ENCODE peak calls at places on chromosome 18, in eight cellular contexts. One of them, this sample, is unnamed.

GRCh38 chr18:76445275-76445674 is 49.8 kb downstream of the ZNF516 start:
- DNase-seq in HepG2: no peak
- DNase-seq in A549: peak; percentile 9
- DNase-seq in fibroblast of lung: peak; percentile 93
- DNase-seq in heart left ventricle: no peak
- DNase-seq in breast epithelium: no peak
- DNase-seq in stomach: no peak
- DNase-seq in K562: no peak
- DNase-seq in this sample: no peak

GRCh38 chr18:13318644-13319501 is 100.3 kb downstream of the LDLRAD4 start:
- DNase-seq in K562: no peak
- DNase-seq in fibroblast of lung: peak; percentile 8
- DNase-seq in stomach: no peak
- DNase-seq in A549: no peak
- DNase-seq in HepG2: no peak
- DNase-seq in breast epithelium: no peak
- DNase-seq in heart left ventricle: no peak
- DNase-seq in this sample: no peak

GRCh38 chr18:68564961-68565360 is 149.9 kb downstream of the TMX3 start:
- DNase-seq in breast epithelium: no peak
- DNase-seq in fibroblast of lung: peak; percentile 84
- DNase-seq in stomach: no peak
- DNase-seq in HepG2: no peak
- DNase-seq in A549: no peak
- DNase-seq in K562: no peak
- DNase-seq in heart left ventricle: no peak
- DNase-seq in this sample: no peak

GRCh38 chr18:59690216-59691045 is 6.8 kb downstream of the CCBE1 start:
- DNase-seq in fibroblast of lung: peak; percentile 23
- DNase-seq in A549: no peak
- DNase-seq in HepG2: no peak
- DNase-seq in heart left ventricle: no peak
- DNase-seq in breast epithelium: no peak
- DNase-seq in stomach: no peak
- DNase-seq in K562: no peak
- DNase-seq in this sample: no peak

GRCh38 chr18:49544362-49544761 is 17.5 kb upstream of the LIPG start:
- DNase-seq in HepG2: no peak
- DNase-seq in K562: no peak
- DNase-seq in A549: no peak
- DNase-seq in breast epithelium: no peak
- DNase-seq in stomach: no peak
- DNase-seq in heart left ventricle: no peak
- DNase-seq in fibroblast of lung: peak; percentile 53
- DNase-seq in this sample: no peak

GRCh38 chr18:72544092-72544886 is at the start of gene CBLN2:
- DNase-seq in A549: peak; percentile 49
- DNase-seq in heart left ventricle: peak; percentile 22
- DNase-seq in fibroblast of lung: peak; percentile 63
- DNase-seq in breast epithelium: no peak
- DNase-seq in stomach: no peak
- DNase-seq in K562: peak; percentile 21
- DNase-seq in HepG2: peak; percentile 23
- DNase-seq in this sample: peak; percentile 55

GRCh38 chr18:22309191-22309590 is 108.5 kb downstream of the CTAGE1 start:
- DNase-seq in stomach: no peak
- DNase-seq in heart left ventricle: no peak
- DNase-seq in HepG2: no peak
- DNase-seq in breast epithelium: no peak
- DNase-seq in fibroblast of lung: peak; percentile 88
- DNase-seq in A549: no peak
- DNase-seq in K562: no peak
- DNase-seq in this sample: no peak

GRCh38 chr18:21901423-21901822 is 160.8 kb downstream of the MIB1 start:
- DNase-seq in fibroblast of lung: no peak
- DNase-seq in heart left ventricle: no peak
- DNase-seq in A549: no peak
- DNase-seq in HepG2: no peak
- DNase-seq in K562: no peak
- DNase-seq in breast epithelium: no peak
- DNase-seq in stomach: no peak
- DNase-seq in this sample: no peak

GRCh38 chr18:5884375-5884774 is 10.9 kb downstream of the TMEM200C start:
- DNase-seq in breast epithelium: no peak
- DNase-seq in A549: no peak
- DNase-seq in stomach: no peak
- DNase-seq in K562: no peak
- DNase-seq in HepG2: no peak
- DNase-seq in fibroblast of lung: no peak
- DNase-seq in heart left ventricle: no peak
- DNase-seq in this sample: no peak

GRCh38 chr18:11672846-11673454 is 16.1 kb upstream of the GNAL start:
- DNase-seq in HepG2: no peak
- DNase-seq in K562: no peak
- DNase-seq in heart left ventricle: no peak
- DNase-seq in breast epithelium: no peak
- DNase-seq in A549: no peak
- DNase-seq in stomach: no peak
- DNase-seq in fibroblast of lung: no peak
- DNase-seq in this sample: no peak

GRCh38 chr18:77062518-77063003 is 70.0 kb downstream of the MBP start:
- DNase-seq in fibroblast of lung: peak; percentile 96
- DNase-seq in stomach: peak; percentile 55
- DNase-seq in HepG2: no peak
- DNase-seq in breast epithelium: no peak
- DNase-seq in A549: no peak
- DNase-seq in K562: no peak
- DNase-seq in heart left ventricle: no peak
- DNase-seq in this sample: no peak

GRCh38 chr18:74273394-74273793 is 18.4 kb downstream of the CYB5A start:
- DNase-seq in K562: no peak
- DNase-seq in A549: no peak
- DNase-seq in HepG2: no peak
- DNase-seq in breast epithelium: no peak
- DNase-seq in fibroblast of lung: no peak
- DNase-seq in heart left ventricle: no peak
- DNase-seq in stomach: no peak
- DNase-seq in this sample: no peak

GRCh38 chr18:41532344-41533086 is 422.5 kb upstream of the PIK3C3 start:
- DNase-seq in A549: no peak
- DNase-seq in fibroblast of lung: no peak
- DNase-seq in HepG2: no peak
- DNase-seq in stomach: no peak
- DNase-seq in heart left ventricle: no peak
- DNase-seq in K562: no peak
- DNase-seq in breast epithelium: no peak
- DNase-seq in this sample: no peak

GRCh38 chr18:70154591-70155194 is 50.8 kb downstream of the RTTN start:
- DNase-seq in HepG2: no peak
- DNase-seq in K562: no peak
- DNase-seq in heart left ventricle: no peak
- DNase-seq in breast epithelium: no peak
- DNase-seq in A549: no peak
- DNase-seq in fibroblast of lung: peak; percentile 98
- DNase-seq in stomach: no peak
- DNase-seq in this sample: no peak

GRCh38 chr18:3771121-3771971 is 321.4 kb downstream of the TGIF1 start:
- DNase-seq in heart left ventricle: peak; percentile 84
- DNase-seq in HepG2: peak; percentile 48
- DNase-seq in K562: peak; percentile 92
- DNase-seq in fibroblast of lung: peak; percentile 89
- DNase-seq in A549: peak; percentile 73
- DNase-seq in stomach: peak; percentile 90
- DNase-seq in breast epithelium: peak; percentile 82
- DNase-seq in this sample: peak; percentile 69
- H3K27ac ChIP-seq in heart left ventricle: peak overlapping the region; percentile 59
- H3K27ac ChIP-seq in HepG2: no peak overlapping the region
- H3K27ac ChIP-seq in K562: no peak overlapping the region
- H3K27ac ChIP-seq in fibroblast of lung: peak overlapping the region; percentile 79
- H3K27ac ChIP-seq in A549: peak overlapping the region; percentile 96
- H3K27ac ChIP-seq in stomach: peak overlapping the region; percentile 74
- H3K27ac ChIP-seq in breast epithelium: peak overlapping the region; percentile 56
- H3K27ac ChIP-seq in this sample: peak overlapping the region; percentile 65

DNA sequence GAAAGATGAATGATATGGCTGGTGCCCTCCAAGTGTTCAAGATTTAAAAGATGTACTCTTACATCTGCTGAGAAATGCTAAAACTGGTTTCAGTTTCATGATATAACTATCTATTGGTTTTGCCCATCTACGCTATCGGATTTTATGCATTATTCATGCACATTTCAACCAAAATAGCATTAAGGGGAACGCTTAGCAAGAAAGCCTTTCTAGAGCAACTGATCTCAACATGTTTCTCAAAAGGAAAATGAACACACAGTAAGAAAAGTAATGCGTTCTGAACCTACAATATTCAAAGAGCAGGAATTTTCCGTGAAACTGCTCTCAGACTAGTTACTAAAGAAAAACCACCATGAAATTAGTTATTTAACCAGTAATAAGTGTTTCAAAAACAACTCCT is 94.0 kb downstream of the CABYR start:
- DNase-seq in breast epithelium: no peak
- DNase-seq in fibroblast of lung: no peak
- DNase-seq in heart left ventricle: no peak
- DNase-seq in K562: no peak
- DNase-seq in A549: no peak
- DNase-seq in stomach: no peak
- DNase-seq in HepG2: no peak
- DNase-seq in this sample: no peak
- H3K27ac ChIP-seq in breast epithelium: peak overlapping the region; percentile 2
- H3K27ac ChIP-seq in fibroblast of lung: no peak overlapping the region
- H3K27ac ChIP-seq in heart left ventricle: peak overlapping the region; percentile 64
- H3K27ac ChIP-seq in K562: no peak overlapping the region
- H3K27ac ChIP-seq in A549: no peak overlapping the region
- H3K27ac ChIP-seq in stomach: peak overlapping the region; percentile 54
- H3K27ac ChIP-seq in HepG2: no peak overlapping the region
- H3K27ac ChIP-seq in this sample: no peak overlapping the region

DNA sequence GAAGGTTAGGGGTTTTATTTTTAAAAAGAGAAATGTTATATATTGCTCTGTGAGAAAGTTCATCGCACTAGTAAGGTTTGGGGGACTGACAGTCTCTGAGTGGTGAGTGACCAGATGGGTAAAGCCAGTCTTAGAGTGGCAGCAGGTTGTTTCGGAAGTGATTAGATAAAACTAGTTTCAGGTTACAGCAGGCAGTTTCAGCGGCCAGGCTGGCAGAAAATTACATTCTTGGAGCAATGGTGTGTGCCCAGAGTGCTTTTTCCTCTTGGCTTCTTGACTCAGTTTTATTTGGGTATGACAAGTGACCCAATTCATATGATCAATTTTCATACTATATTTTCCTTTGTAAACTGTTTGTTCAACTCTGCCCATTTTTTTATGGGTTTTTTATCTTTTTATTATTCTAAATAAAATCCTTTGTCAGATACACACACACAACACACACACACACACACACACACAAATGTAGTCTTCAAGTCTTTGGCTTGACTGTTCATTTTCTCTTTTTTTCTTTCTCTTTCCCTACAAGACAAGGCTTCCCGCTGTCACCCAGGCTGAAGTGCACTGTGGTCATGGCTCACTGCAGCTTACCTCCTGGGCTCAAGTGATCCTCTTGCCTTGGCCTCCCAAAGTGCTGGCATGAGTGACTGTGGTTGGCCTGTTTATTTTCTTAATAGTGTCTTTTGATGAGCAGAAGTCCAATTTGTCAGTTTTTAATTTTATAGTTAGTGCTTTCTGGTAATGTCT is 30.9 kb downstream of the RALBP1 start:
- DNase-seq in HepG2: no peak
- DNase-seq in stomach: peak; percentile 56
- DNase-seq in A549: no peak
- DNase-seq in K562: no peak
- DNase-seq in heart left ventricle: peak; percentile 36
- DNase-seq in fibroblast of lung: peak; percentile 53
- DNase-seq in breast epithelium: no peak
- DNase-seq in this sample: no peak
- H3K27ac ChIP-seq in HepG2: no peak overlapping the region
- H3K27ac ChIP-seq in stomach: no peak overlapping the region
- H3K27ac ChIP-seq in A549: no peak overlapping the region
- H3K27ac ChIP-seq in K562: no peak overlapping the region
- H3K27ac ChIP-seq in heart left ventricle: no peak overlapping the region
- H3K27ac ChIP-seq in fibroblast of lung: no peak overlapping the region
- H3K27ac ChIP-seq in breast epithelium: no peak overlapping the region
- H3K27ac ChIP-seq in this sample: no peak overlapping the region

GRCh38 chr18:48036191-48036590 is 105.7 kb upstream of the SMAD2 start:
- DNase-seq in stomach: peak; percentile 25
- DNase-seq in breast epithelium: no peak
- DNase-seq in fibroblast of lung: peak; percentile 18
- DNase-seq in heart left ventricle: no peak
- DNase-seq in A549: no peak
- DNase-seq in HepG2: no peak
- DNase-seq in K562: no peak
- DNase-seq in this sample: no peak

GRCh38 chr18:48038636-48039035 is 108.2 kb upstream of the SMAD2 start:
- DNase-seq in K562: no peak
- DNase-seq in heart left ventricle: no peak
- DNase-seq in HepG2: no peak
- DNase-seq in stomach: no peak
- DNase-seq in A549: no peak
- DNase-seq in fibroblast of lung: no peak
- DNase-seq in breast epithelium: no peak
- DNase-seq in this sample: no peak

GRCh38 chr18:48039769-48040215 is 109.3 kb upstream of the SMAD2 start:
- DNase-seq in stomach: no peak
- DNase-seq in fibroblast of lung: no peak
- DNase-seq in K562: no peak
- DNase-seq in breast epithelium: no peak
- DNase-seq in HepG2: no peak
- DNase-seq in A549: no peak
- DNase-seq in heart left ventricle: no peak
- DNase-seq in this sample: no peak

GRCh38 chr18:48036641-48037421 is 106.4 kb upstream of the SMAD2 start:
- DNase-seq in stomach: peak; percentile 24
- DNase-seq in heart left ventricle: no peak
- DNase-seq in breast epithelium: no peak
- DNase-seq in fibroblast of lung: no peak
- DNase-seq in K562: no peak
- DNase-seq in HepG2: no peak
- DNase-seq in A549: no peak
- DNase-seq in this sample: no peak

DNA sequence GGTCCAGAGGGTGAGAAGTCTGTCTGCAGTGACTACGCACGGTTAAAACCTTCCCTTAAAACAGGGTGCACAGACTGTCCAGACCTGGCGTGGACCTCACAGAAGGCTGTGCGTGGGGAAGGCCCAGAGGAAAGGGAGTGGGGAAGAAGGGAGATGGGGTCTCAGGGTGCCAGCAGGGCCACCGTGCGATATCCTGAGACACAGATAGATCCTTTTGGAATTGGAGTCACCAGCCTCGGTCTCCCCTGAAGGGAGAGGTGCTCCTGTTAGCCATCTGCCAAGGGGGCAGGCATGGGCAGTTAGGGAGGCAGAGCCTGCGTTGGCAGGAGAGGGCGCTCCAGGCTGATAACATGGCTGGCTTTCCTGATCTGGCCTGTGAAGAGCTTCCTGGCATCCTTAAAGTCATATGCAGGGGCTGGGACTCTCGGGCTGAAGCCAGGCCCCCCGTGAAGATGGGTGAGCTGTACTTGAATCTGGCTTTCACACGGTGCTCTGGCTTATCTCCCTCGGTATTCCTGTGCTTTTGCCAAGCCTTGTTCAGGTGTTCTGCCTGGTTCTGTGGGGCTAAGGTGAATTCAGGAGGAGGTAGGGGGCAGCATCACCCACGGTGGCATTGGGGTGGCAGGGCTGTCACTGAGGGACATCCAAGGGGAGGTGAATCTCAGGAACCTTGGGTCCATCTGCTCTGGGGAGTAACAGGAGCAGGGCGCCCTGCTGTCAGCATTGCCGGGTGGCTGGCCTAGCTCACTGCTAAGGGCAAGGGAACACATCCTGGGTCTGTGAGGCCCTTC is 107.2 kb upstream of the SMAD2 start:
- DNase-seq in A549: no peak
- DNase-seq in breast epithelium: no peak
- DNase-seq in heart left ventricle: peak; percentile 61
- DNase-seq in stomach: peak; percentile 44
- DNase-seq in K562: no peak
- DNase-seq in HepG2: no peak
- DNase-seq in fibroblast of lung: no peak
- DNase-seq in this sample: no peak
- H3K27ac ChIP-seq in A549: no peak overlapping the region
- H3K27ac ChIP-seq in breast epithelium: no peak overlapping the region
- H3K27ac ChIP-seq in heart left ventricle: no peak overlapping the region
- H3K27ac ChIP-seq in stomach: no peak overlapping the region
- H3K27ac ChIP-seq in K562: no peak overlapping the region
- H3K27ac ChIP-seq in HepG2: no peak overlapping the region
- H3K27ac ChIP-seq in fibroblast of lung: no peak overlapping the region
- H3K27ac ChIP-seq in this sample: no peak overlapping the region